ENCODE peak calls at places on chromosomes 12 and 14, in four cellular contexts. T is stimulated activated CD8-positive, alpha-beta memory T cell treated with anti-CD3 and anti-CD28 coated beads, Interleukin-7, amount 100 ng/mL, for 1 hour; F is COR-L47; C is adrenal gland. M is an unnamed sample.
A peak's percentile ranks its signal among the peaks of the same experiment; 100 is the strongest.

GRCh38 chr14:100900837-100901390 is 2.6 kb downstream of the RTL1 start:
- DNase-seq in T (no peak), F (peak; percentile 28), C (peak; percentile 79), M (no peak)

GRCh38 chr14:55451398-55451797 is 11.0 kb upstream of the TBPL2 start:
- DNase-seq in T (no peak), F (no peak), C (no peak), M (no peak)

GRCh38 chr14:103116645-103117044 is 6.6 kb upstream of the TNFAIP2 start:
- DNase-seq in T (no peak), F (no peak), C (no peak), M (no peak)

GRCh38 chr14:68295316-68295816 is 475.8 kb downstream of the RAD51B start:
- DNase-seq in T (no peak), F (no peak), C (peak; percentile 90), M (no peak)

GRCh38 chr12:26845984-26846383 is 13.0 kb upstream of the ITPR2 start:
- DNase-seq in T (no peak), F (no peak), C (peak; percentile 72), M (peak; percentile 88)

GRCh38 chr12:121578230-121579189 is 2.3 kb downstream of the KDM2B start:
- DNase-seq in T (no peak), F (no peak), C (no peak), M (peak; percentile 34)

GRCh38 chr14:99003646-99004045 is 268.4 kb downstream of the BCL11B start:
- DNase-seq in T (no peak), F (no peak), C (no peak), M (no peak)

GRCh38 chr12:111687255-111687654 is 1.4 kb downstream of the ACAD10 start:
- DNase-seq in T (no peak), F (peak; percentile 2), C (no peak), M (peak; percentile 6)

GRCh38 chr14:41830679-41831078 is 224.0 kb downstream of the LRFN5 start:
- DNase-seq in T (no peak), F (no peak), C (peak; percentile 30), M (peak; percentile 46)

GRCh38 chr12:91239497-91239896 is 56.9 kb upstream of the DCN start:
- DNase-seq in T (no peak), F (no peak), C (peak; percentile 46), M (peak; percentile 24)

GRCh38 chr12:89070603-89071002 is 281.7 kb downstream of the DUSP6 start:
- DNase-seq in T (no peak), F (no peak), C (no peak), M (no peak)

GRCh38 chr12:43104524-43104923 is 447.5 kb downstream of the ADAMTS20 start:
- DNase-seq in T (no peak), F (no peak), C (no peak), M (peak; percentile 25)

GRCh38 chr12:106049105-106049504 is 89.6 kb downstream of the NUAK1 start:
- DNase-seq in T (no peak), F (no peak), C (no peak), M (no peak)

GRCh38 chr12:78284417-78284816 is 453.7 kb downstream of the NAV3 start:
- DNase-seq in T (no peak), F (no peak), C (no peak), M (no peak)

GRCh38 chr12:53288322-53288721 is 7.0 kb upstream of the PFDN5 start:
- DNase-seq in T (no peak), F (no peak), C (no peak), M (no peak)

GRCh38 chr12:112393328-112393727 is 11.1 kb upstream of the HECTD4 start:
- DNase-seq in T (no peak), F (no peak), C (no peak), M (no peak)

GRCh38 chr12:15423629-15424028 is 101.3 kb downstream of the PTPRO start:
- DNase-seq in T (no peak), F (no peak), C (no peak), M (peak; percentile 4)

GRCh38 chr12:749871-750270 is 2.5 kb upstream of the WNK1 start:
- DNase-seq in T (no peak), F (no peak), C (no peak), M (no peak)

M was measured in adipocyte.